ENCODE peak calls at places on chromosome 2, in nine cellular contexts. Y is PC-3, W is HCT116, C is DND-41, L is astrocyte, I is neural progenitor cell, H is HepG2, D is PC-9, N is IMR-90. B is an unnamed sample.

GRCh38 chr2:208488668-208489564 is 82.3 kb downstream of the PTH2R start:
- DNase-seq in N (no peak), D (no peak), Y (no peak), W (no peak), L (no peak), H (no peak), C (no peak), I (no peak), B (no peak)

GRCh38 chr2:179454443-179455218 is 190.0 kb upstream of the SESTD1 start:
- DNase-seq in L (peak; percentile 96), C (no peak), I (no peak), D (peak; percentile 40), Y (peak; percentile 91), W (no peak), N (peak; percentile 98), H (peak; percentile 23), B (peak; percentile 97)

GRCh38 chr2:130987519-130988425 is 105.5 kb downstream of the FAM168B start:
- DNase-seq in Y (no peak), W (no peak), I (no peak), C (no peak), H (no peak), N (no peak), L (no peak), D (no peak), B (no peak)

GRCh38 chr2:163191372-163191771 is 352.8 kb upstream of the KCNH7 start:
- DNase-seq in I (peak; percentile 62), Y (peak; percentile 61), W (peak; percentile 21), L (peak; percentile 29), N (peak; percentile 50), D (peak; percentile 4), H (peak; percentile 24), C (no peak), B (peak; percentile 42)

GRCh38 chr2:26179446-26179907 is 6.6 kb downstream of the GAREM2 start:
- DNase-seq in D (no peak), H (no peak), N (no peak), C (no peak), W (no peak), L (no peak), Y (no peak), I (peak; percentile 53), B (no peak)

GRCh38 chr2:56874717-56875116 is 690.9 kb downstream of the CCDC85A start:
- DNase-seq in C (no peak), Y (no peak), H (no peak), I (no peak), W (no peak), L (no peak), N (no peak), D (no peak), B (no peak)

GRCh38 chr2:238726670-238727584 is 121.0 kb upstream of the TWIST2 start:
- DNase-seq in I (no peak), D (no peak), H (no peak), Y (no peak), L (no peak), C (no peak), W (no peak), N (no peak), B (no peak)

GRCh38 chr2:39772086-39772811 is 6.8 kb downstream of the THUMPD2 start:
- DNase-seq in I (no peak), H (no peak), C (no peak), D (no peak), N (peak; percentile 79), Y (peak; percentile 61), L (peak; percentile 90), W (no peak), B (peak; percentile 26)

GRCh38 chr2:55837073-55837472 is 86.5 kb downstream of the EFEMP1 start:
- DNase-seq in H (peak; percentile 73), L (no peak), D (no peak), W (no peak), Y (no peak), C (no peak), I (peak; percentile 57), N (no peak), B (no peak)

GRCh38 chr2:138503087-138503442 is 1.5 kb downstream of the SPOPL start:
- DNase-seq in W (no peak), I (no peak), N (no peak), H (no peak), Y (peak; percentile 16), D (no peak), C (no peak), L (no peak), B (peak; percentile 18)

GRCh38 chr2:240816584-240817495 is 3.2 kb downstream of the KIF1A start:
- DNase-seq in Y (no peak), H (no peak), L (no peak), W (no peak), I (no peak), N (no peak), D (no peak), C (no peak), B (no peak)

DNA sequence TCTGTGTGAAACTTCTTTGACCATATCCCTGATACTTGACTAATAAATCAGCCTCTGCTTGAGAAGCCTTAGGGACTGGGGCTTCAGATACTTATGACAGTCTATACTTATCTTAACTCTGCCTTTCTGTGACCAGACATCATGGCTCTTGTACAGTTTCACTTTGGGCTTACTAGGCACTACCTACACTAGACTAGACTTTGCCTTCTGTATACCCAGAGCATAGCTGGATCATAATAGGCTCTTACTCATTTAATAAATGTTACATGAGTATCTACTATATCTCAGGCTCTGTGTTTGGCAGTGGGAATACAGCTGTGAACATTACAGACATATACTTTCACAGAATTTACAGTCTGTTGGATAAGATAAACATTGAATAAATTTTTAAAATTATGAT is 9.0 kb downstream of the UGP2 start:
- DNase-seq in I (no peak), H (no peak), D (no peak), C (no peak), W (no peak), Y (no peak), N (no peak), L (no peak), B (no peak)
- H3K4me1 ChIP-seq in I (peaks cover 71% of the 10 kb centered on the region), H (peaks cover 71% of the 10 kb centered on the region), D (no peaks in the 10 kb centered on the region), C (peaks cover 100% of the 10 kb centered on the region), W (no peaks in the 10 kb centered on the region), Y (peaks cover 15% of the 10 kb centered on the region), N (peaks cover 13% of the 10 kb centered on the region), L (peaks cover 17% of the 10 kb centered on the region), B (peaks cover 8% of the 10 kb centered on the region)

GRCh38 chr2:1011018-1011405 is 60.4 kb downstream of the SNTG2 start:
- DNase-seq in Y (no peak), C (no peak), L (no peak), N (no peak), I (no peak), H (no peak), D (no peak), W (no peak), B (no peak)
- H3K4me2 ChIP-seq in Y (no peak overlapping the region), C (no peak overlapping the region), L (no peak overlapping the region), N (no peak overlapping the region), I (no peak overlapping the region), H (no peak overlapping the region), D (no peak overlapping the region), W (no peak overlapping the region), B (no peak overlapping the region)

GRCh38 chr2:193240752-193241151 is 1046.0 kb upstream of the TMEFF2 start:
- DNase-seq in L (no peak), H (peak; percentile 7), I (peak; percentile 53), Y (peak; percentile 25), C (no peak), N (no peak), D (no peak), W (no peak), B (no peak)
- TF ChIP-seq CTCF in L (no peak), H (peak; percentile 44), I (peak; percentile 69), Y (peak; percentile 65), C (no peak), N (no peak), D (peak; percentile 50), W (peak; percentile 43), B (no peak)

GRCh38 chr2:160321025-160321424 is 121.0 kb upstream of the ITGB6 start:
- DNase-seq in D (peak; percentile 18), Y (no peak), C (no peak), H (no peak), W (no peak), L (no peak), I (no peak), N (no peak), B (no peak)

GRCh38 chr2:160324161-160324768 is 124.2 kb upstream of the ITGB6 start:
- DNase-seq in W (peak; percentile 26), N (peak; percentile 70), Y (peak; percentile 77), L (no peak), H (peak; percentile 34), D (peak; percentile 27), C (peak; percentile 52), I (peak; percentile 49), B (peak; percentile 48)

GRCh38 chr2:160324917-160325316 is 124.8 kb upstream of the ITGB6 start:
- DNase-seq in L (no peak), N (no peak), C (no peak), D (no peak), Y (no peak), H (peak; percentile 77), I (no peak), W (no peak), B (no peak)

GRCh38 chr2:160319700-160320099 is 119.6 kb upstream of the ITGB6 start:
- DNase-seq in Y (no peak), C (no peak), W (no peak), I (no peak), D (no peak), L (no peak), H (no peak), N (no peak), B (no peak)

DNA sequence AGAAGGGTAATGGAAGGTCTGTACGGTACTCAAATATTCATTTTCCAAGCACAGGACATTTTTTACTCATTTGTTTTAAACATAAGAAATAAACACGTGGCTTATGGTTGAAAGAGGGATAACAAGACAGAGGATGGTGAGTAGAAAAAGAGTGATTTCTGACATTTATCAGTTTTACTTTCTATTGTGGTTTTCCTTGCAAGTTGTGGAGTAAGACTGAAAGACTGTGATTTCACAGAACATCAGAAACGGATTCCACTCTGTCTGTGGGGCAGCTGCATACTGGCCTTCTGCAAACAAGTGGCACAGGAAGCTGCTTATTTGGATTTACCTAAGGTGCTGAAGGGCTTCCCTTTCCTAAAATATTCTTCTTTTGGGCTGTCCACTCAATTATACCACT is 122.2 kb upstream of the ITGB6 start:
- DNase-seq in D (no peak), C (no peak), H (no peak), W (no peak), L (no peak), Y (no peak), I (no peak), N (no peak), B (no peak)
- H3K4me1 ChIP-seq in D (no peaks in the 10 kb centered on the region), C (no peaks in the 10 kb centered on the region), H (peaks cover 41% of the 10 kb centered on the region), W (no peaks in the 10 kb centered on the region), L (peaks cover 11% of the 10 kb centered on the region), Y (peaks cover 6% of the 10 kb centered on the region), I (peaks cover 44% of the 10 kb centered on the region), N (peaks cover 13% of the 10 kb centered on the region), B (peaks cover 3% of the 10 kb centered on the region)

GRCh38 chr2:147099845-147100244 is 745.0 kb upstream of the ACVR2A start:
- DNase-seq in I (no peak), C (no peak), L (no peak), D (peak; percentile 25), W (no peak), H (no peak), Y (peak; percentile 81), N (no peak), B (no peak)
- H3K4me2 ChIP-seq in I (no peak overlapping the region), C (no peak overlapping the region), L (no peak overlapping the region), D (peak overlapping the region; percentile 54), W (no peak overlapping the region), H (no peak overlapping the region), Y (no peak overlapping the region), N (no peak overlapping the region), B (no peak overlapping the region)

GRCh38 chr2:8681786-8682692 is at the start of gene ID2:
- DNase-seq in I (peak; percentile 99), D (peak; percentile 91), H (peak; percentile 99), C (peak; percentile 100), W (peak; percentile 97), Y (peak; percentile 99), N (peak; percentile 98), L (peak; percentile 95), B (peak; percentile 98)
- TF ChIP-seq CTCF in I (no peak), D (no peak), H (peak; percentile 29), C (peak; percentile 8), W (no peak), Y (no peak), N (peak; percentile 5), L (no peak), B (no peak)